ENCODE peak calls at places on chromosomes 11 and 22, in five cellular contexts. F, A, K, P and G are unnamed samples.

GRCh38 chr11:5486421-5486820 is 2.1 kb upstream of the OR52D1 start:
- DNase-seq in F (no peak), A (no peak), K (no peak), P (no peak), G (no peak)

GRCh38 chr22:29979645-29980303 is 96.8 kb downstream of the MTMR3 start:
- DNase-seq in F (no peak), A (no peak), K (peak), P (no peak), G (no peak)

GRCh38 chr11:62491571-62492329 is 54.9 kb downstream of the AHNAK start:
- DNase-seq in F (no peak), A (no peak), K (no peak), P (no peak), G (no peak)

GRCh38 chr22:47231759-47232158 is 469.3 kb downstream of the TBC1D22A start:
- DNase-seq in F (no peak), A (no peak), K (no peak), P (no peak), G (no peak)

GRCh38 chr22:23884133-23884532 is 10.1 kb upstream of the MIF start:
- DNase-seq in F (no peak), A (no peak), K (no peak), P (no peak), G (no peak)

GRCh38 chr22:26318975-26319374 is 110.1 kb upstream of the ASPHD2 start:
- DNase-seq in F (no peak), A (no peak), K (peak), P (no peak), G (no peak)

GRCh38 chr11:26231252-26231661 is 100.7 kb upstream of the ANO3 start:
- DNase-seq in F (no peak), A (no peak), K (no peak), P (no peak), G (no peak)

GRCh38 chr11:120153221-120153620 is 15.3 kb upstream of the TRIM29 start:
- DNase-seq in F (no peak), A (no peak), K (no peak), P (no peak), G (no peak)

GRCh38 chr11:65425105-65425970 is 2.7 kb downstream of the NEAT1 start:
- DNase-seq in F (peak), A (peak), K (peak), P (peak), G (peak)

GRCh38 chr11:118437736-118438125 is 1.4 kb downstream of the KMT2A start:
- DNase-seq in F (peak), A (peak), K (peak), P (peak), G (peak)

GRCh38 chr22:45444168-45444567 is 30.7 kb downstream of the RIBC2 start:
- DNase-seq in F (no peak), A (no peak), K (no peak), P (no peak), G (no peak)

GRCh38 chr22:19848298-19849224 is 6.1 kb downstream of the GNB1L start:
- DNase-seq in F (no peak), A (no peak), K (peak), P (no peak), G (no peak)